ENCODE peak calls at places on chromosomes 7 and 10, in four cellular contexts. S is GM12878, M is K562, Z is HepG2. W is an unnamed sample.

GRCh38 chr7:148723846-148724245 is 25.1 kb downstream of the CUL1 start:
- DNase-seq in S (no peak), M (no peak), Z (peak), W (no peak)

GRCh38 chr10:118807512-118808305 is 52.9 kb upstream of the CACUL1 start:
- DNase-seq in Z (no peak), S (no peak), M (no peak), W (no peak)

GRCh38 chr7:33903770-33904679 is 1.3 kb upstream of the BMPER start:
- DNase-seq in M (no peak), S (no peak), Z (peak), W (peak)

GRCh38 chr7:99143853-99144672 is at the start of gene SMURF1:
- DNase-seq in S (no peak), M (peak), Z (peak), W (peak)

GRCh38 chr10:718143-718700 is 28.8 kb upstream of the DIP2C start:
- DNase-seq in M (no peak), S (no peak), Z (peak), W (no peak)

GRCh38 chr7:85160223-85160622 is 26.6 kb downstream of the SEMA3D start:
- DNase-seq in Z (no peak), S (peak), M (no peak), W (no peak)

GRCh38 chr7:135283959-135284638 is 50.5 kb downstream of the STRA8 start:
- DNase-seq in Z (no peak), M (no peak), S (no peak), W (no peak)

GRCh38 chr7:66615699-66616098 is 13.0 kb upstream of the KCTD7 start:
- DNase-seq in S (no peak), Z (no peak), M (no peak), W (no peak)

GRCh38 chr7:148793590-148793989 is 90.5 kb downstream of the EZH2 start:
- DNase-seq in Z (no peak), M (no peak), S (no peak), W (no peak)

GRCh38 chr10:32538256-32538655 is 92.3 kb downstream of the CCDC7 start:
- DNase-seq in M (no peak), Z (no peak), S (no peak), W (no peak)

GRCh38 chr10:71569775-71570588 is 149.6 kb downstream of the C10orf105 start:
- DNase-seq in Z (peak), S (no peak), M (peak), W (peak)

GRCh38 chr10:86401588-86402282 is 35.1 kb upstream of the GRID1 start:
- DNase-seq in S (no peak), M (no peak), Z (no peak), W (peak)

GRCh38 chr10:89115876-89116627 is 91.1 kb downstream of the CH25H start:
- DNase-seq in Z (no peak), M (no peak), S (no peak), W (no peak)

GRCh38 chr10:107577226-107577625 is 412.7 kb upstream of the SORCS1 start:
- DNase-seq in Z (no peak), S (no peak), M (no peak), W (no peak)

GRCh38 chr10:131898061-131898460 is 2.7 kb upstream of the PPP2R2D start:
- DNase-seq in Z (no peak), M (no peak), S (no peak), W (no peak)

GRCh38 chr7:114574384-114574783 is 159.8 kb downstream of the FOXP2 start:
- DNase-seq in S (no peak), M (no peak), Z (no peak), W (no peak)

GRCh38 chr10:100803481-100803880 is 58.1 kb downstream of the PAX2 start:
- DNase-seq in S (no peak), M (no peak), Z (no peak), W (no peak)

GRCh38 chr10:118173326-118173725 is 126.6 kb upstream of the RAB11FIP2 start:
- DNase-seq in Z (no peak), S (no peak), M (no peak), W (no peak)

GRCh38 chr7:134552105-134552504 is 3.2 kb downstream of the AKR1B15 start:
- DNase-seq in M (peak), S (no peak), Z (peak), W (peak)

GRCh38 chr10:97632949-97633884 is at the start of gene MORN4:
- DNase-seq in M (peak), Z (peak), S (peak), W (peak)

GRCh38 chr7:27179030-27179429 is 4.9 kb upstream of the HOXA10 start:
- DNase-seq in Z (no peak), M (no peak), S (no peak), W (no peak)

GRCh38 chr7:44172803-44173424 is 16.3 kb downstream of the GCK start:
- DNase-seq in M (no peak), Z (no peak), S (no peak), W (no peak)

GRCh38 chr7:149714910-149715471 is 58.4 kb downstream of the ZNF467 start:
- DNase-seq in M (no peak), S (no peak), Z (no peak), W (no peak)

GRCh38 chr10:62625484-62625883 is 179.0 kb upstream of the ADO start:
- DNase-seq in Z (no peak), S (no peak), M (no peak), W (no peak)

GRCh38 chr10:47040681-47041080 is 129.5 kb downstream of the PTPN20 start:
- DNase-seq in M (no peak), S (no peak), Z (no peak), W (no peak)

GRCh38 chr10:23081156-23081833 is 14.1 kb upstream of the MSRB2 start:
- DNase-seq in M (no peak), S (no peak), Z (no peak), W (no peak)

GRCh38 chr7:35530124-35531109 is 164.5 kb downstream of the HERPUD2 start:
- DNase-seq in M (no peak), Z (no peak), S (no peak), W (no peak)

GRCh38 chr7:135970682-135971365 is 6.3 kb downstream of the MTPN start:
- DNase-seq in S (peak), M (no peak), Z (no peak), W (no peak)

GRCh38 chr10:133143546-133143945 is 16.5 kb upstream of the KNDC1 start:
- DNase-seq in Z (no peak), M (no peak), S (no peak), W (no peak)

GRCh38 chr10:129047001-129047400 is 420.0 kb upstream of the MGMT start:
- DNase-seq in M (no peak), Z (no peak), S (no peak), W (no peak)

GRCh38 chr7:113996405-113996804 is 77.6 kb upstream of the PPP1R3A start:
- DNase-seq in M (no peak), Z (no peak), S (no peak), W (no peak)

GRCh38 chr7:115851291-115851690 is 179.3 kb downstream of the TFEC start:
- DNase-seq in M (no peak), S (no peak), Z (peak), W (no peak)

GRCh38 chr10:10871312-10871711 is 146.4 kb upstream of the CELF2 start:
- DNase-seq in M (no peak), S (no peak), Z (no peak), W (no peak)

GRCh38 chr7:39130740-39131538 is 153.2 kb downstream of the POU6F2 start:
- DNase-seq in M (no peak), S (no peak), Z (no peak), W (no peak)

GRCh38 chr10:119654540-119654939 is 3.4 kb downstream of the BAG3 start:
- DNase-seq in M (no peak), S (no peak), Z (peak), W (no peak)

GRCh38 chr7:130135208-130136205 is 65.2 kb downstream of the KLHDC10 start:
- DNase-seq in M (peak), Z (no peak), S (no peak), W (no peak)

GRCh38 chr7:80611779-80612178 is 26.7 kb upstream of the CD36 start:
- DNase-seq in Z (peak), M (no peak), S (no peak), W (no peak)

GRCh38 chr10:80769700-80770160 is 232.0 kb downstream of the SH2D4B start:
- DNase-seq in Z (no peak), S (no peak), M (no peak), W (no peak)

GRCh38 chr7:105787071-105787470 is 89.3 kb downstream of the ATXN7L1 start:
- DNase-seq in S (no peak), Z (no peak), M (no peak), W (no peak)

GRCh38 chr10:119165171-119166110 is at the start of gene SFXN4:
- DNase-seq in S (peak), Z (peak), M (peak), W (peak)

GRCh38 chr10:124025638-124026336 is 67.6 kb downstream of the CHST15 start:
- DNase-seq in Z (peak), S (no peak), M (no peak), W (no peak)
- TF ChIP-seq TCF7 in Z (no peak), S (no peak), M (no peak), W (no peak)

DNA sequence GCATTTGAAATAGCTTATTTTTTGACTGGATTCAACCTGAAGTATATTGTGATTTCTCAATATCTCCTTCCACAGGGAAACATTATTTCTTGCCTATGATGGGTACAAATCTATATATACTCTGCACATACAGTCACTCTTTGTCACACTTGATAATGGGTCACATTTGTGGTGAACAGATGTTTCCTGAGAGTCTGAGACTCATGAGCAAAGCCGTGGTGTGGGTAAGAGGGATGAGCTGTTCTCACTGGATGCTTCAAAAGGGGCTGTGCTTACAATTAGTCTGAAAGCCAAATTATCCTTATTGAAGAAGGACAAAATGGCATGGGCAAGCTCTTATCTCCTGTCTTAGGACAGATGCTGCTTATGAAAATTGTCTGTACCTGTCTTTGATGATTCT is 18.0 kb upstream of the TBXAS1 start:
- DNase-seq in Z (no peak), S (no peak), M (no peak), W (no peak)
- TF ChIP-seq ATF2 in Z (no peak), S (no peak), M (no peak), W (no peak)

GRCh38 chr7:336810-337566 is 47.0 kb downstream of the FOXL3 start:
- DNase-seq in S (no peak), Z (no peak), M (no peak), W (no peak)
- TF ChIP-seq TCF7 in S (no peak), Z (no peak), M (no peak), W (no peak)

GRCh38 chr7:102912742-102913141 is at the start of gene LRRC17:
- DNase-seq in Z (no peak), M (no peak), S (no peak), W (no peak)
- TF ChIP-seq ATF2 in Z (no peak), M (no peak), S (no peak), W (no peak)

GRCh38 chr10:79160191-79160590 is 91.4 kb downstream of the ZMIZ1 start:
- DNase-seq in M (no peak), Z (no peak), S (no peak), W (no peak)
- TF ChIP-seq TCF7 in M (no peak), Z (no peak), S (no peak), W (no peak)

DNA sequence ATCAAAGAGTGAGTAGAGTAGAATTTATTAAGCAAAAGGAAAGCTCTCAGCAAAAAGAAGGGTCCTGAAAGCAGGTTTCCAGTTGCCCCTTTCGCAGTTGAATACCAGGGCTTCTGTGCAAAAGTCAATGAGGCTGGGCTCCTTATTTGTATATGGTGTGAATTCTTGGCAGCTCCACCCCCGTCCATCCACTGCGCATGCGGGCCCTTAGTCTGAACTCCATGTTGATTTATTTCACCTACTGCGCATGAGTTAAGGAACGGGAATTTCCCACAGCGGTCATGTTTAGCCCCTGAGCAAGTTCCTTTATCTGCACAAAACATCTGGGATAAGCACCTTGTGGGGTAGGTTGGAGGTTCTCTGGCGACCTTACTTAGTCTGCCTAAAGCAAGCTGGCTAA is 325.6 kb downstream of the ZWINT start:
- DNase-seq in M (peak), S (no peak), Z (no peak), W (no peak)
- TF ChIP-seq ATF2 in M (no peak), S (no peak), Z (no peak), W (no peak)

GRCh38 chr7:12588259-12588904 is 17.9 kb downstream of the SCIN start:
- DNase-seq in Z (no peak), M (no peak), S (no peak), W (no peak)
- TF ChIP-seq TCF7 in Z (no peak), M (no peak), S (no peak), W (no peak)

DNA sequence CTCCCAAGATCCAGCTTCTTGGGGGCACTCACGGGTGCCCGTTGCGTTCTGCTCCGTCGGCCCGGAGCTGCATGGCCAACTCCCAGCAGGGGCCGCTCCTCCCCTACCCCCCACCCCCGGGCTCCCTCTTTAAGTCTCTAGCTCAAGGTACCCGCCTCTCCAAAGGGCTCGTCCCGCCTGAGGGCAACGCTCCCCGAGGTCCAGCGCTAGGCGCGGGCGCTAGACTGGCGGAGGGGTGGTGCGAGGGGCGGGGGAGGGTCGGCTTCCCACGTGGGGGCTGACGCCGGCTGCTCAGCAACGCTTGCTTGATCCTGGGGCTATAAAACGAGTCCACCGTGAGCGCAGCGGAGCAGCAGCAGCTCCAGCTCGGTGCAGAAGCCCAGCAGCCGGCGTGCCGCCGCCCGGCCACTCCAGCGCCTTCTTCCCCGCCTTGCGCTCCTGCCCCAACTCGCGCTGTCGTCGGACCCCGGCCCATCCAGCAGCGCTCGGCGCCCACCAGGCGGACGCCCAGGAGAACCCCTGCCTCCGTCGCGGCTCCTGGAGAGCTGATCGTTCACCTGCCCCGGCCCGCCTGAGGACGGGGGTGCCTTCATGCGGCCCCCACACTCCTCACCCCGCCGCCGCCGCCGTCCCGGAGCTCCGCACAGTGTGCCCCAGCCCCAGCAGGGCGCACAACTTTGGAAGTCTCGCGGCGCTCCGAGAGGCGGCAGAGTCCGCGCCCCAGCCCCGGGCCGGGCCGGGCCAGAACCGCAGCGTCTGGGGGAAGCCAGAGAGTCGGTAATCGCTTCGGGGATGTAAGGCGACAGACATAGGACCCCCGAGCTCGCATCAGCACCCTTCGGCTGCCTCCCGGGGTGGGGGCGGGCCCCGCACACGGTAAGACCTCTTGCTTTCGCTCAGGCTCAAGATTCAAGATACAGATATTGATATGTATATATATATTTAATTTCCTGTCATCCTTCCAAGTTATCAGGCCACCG is at the start of gene ADRA2A:
- DNase-seq in M (no peak), S (no peak), Z (no peak), W (peak)
- TF ChIP-seq ATF2 in M (no peak), S (no peak), Z (no peak), W (no peak)

W was measured in WTC11.